ENCODE peak calls at places on chromosomes 7 and 10, in six cellular contexts. I is mammary epithelial cell, B is K562, H is neural progenitor cell, S is SK-N-MC, Q is HCT116. O is an unnamed sample. For H3K36me3, the result is how much of the 10 kb centered on the place peaks cover.

GRCh38 chr10:80163741-80164341 is 31.3 kb downstream of the PLAC9 start:
- DNase-seq in I (peak), B (no peak), H (peak), S (no peak), Q (no peak), O (no peak)

GRCh38 chr7:141788296-141788695 is 1.7 kb upstream of the TAS2R5 start:
- DNase-seq in I (no peak), B (no peak), H (no peak), S (no peak), Q (no peak), O (no peak)

GRCh38 chr10:3943695-3944257 is 158.8 kb upstream of the KLF6 start:
- DNase-seq in I (no peak), B (no peak), H (no peak), S (no peak), Q (no peak), O (no peak)

GRCh38 chr10:99874341-99875085 is 92.1 kb downstream of the ABCC2 start:
- DNase-seq in I (no peak), B (no peak), H (no peak), S (no peak), Q (no peak), O (peak)

GRCh38 chr10:18134921-18135320 is 5.3 kb upstream of the CACNB2 start:
- DNase-seq in I (no peak), B (no peak), H (no peak), S (no peak), Q (no peak), O (no peak)

GRCh38 chr7:75723444-75723843 is 15.3 kb downstream of the HIP1 start:
- DNase-seq in I (no peak), B (no peak), H (no peak), S (no peak), Q (no peak), O (no peak)

GRCh38 chr7:132738254-132738653 is 162.0 kb upstream of the PLXNA4 start:
- DNase-seq in I (peak), B (no peak), H (no peak), S (no peak), Q (peak), O (no peak)

GRCh38 chr7:134594877-134595276 is 46.0 kb downstream of the AKR1B15 start:
- DNase-seq in I (no peak), B (no peak), H (no peak), S (no peak), Q (no peak), O (no peak)

GRCh38 chr7:93245525-93246432 is 13.6 kb downstream of the VPS50 start:
- DNase-seq in I (peak), B (no peak), H (peak), S (peak), Q (no peak), O (no peak)

GRCh38 chr7:121140790-121141189 is 152.3 kb downstream of the CPED1 start:
- DNase-seq in I (no peak), B (no peak), H (no peak), S (no peak), Q (no peak), O (no peak)

GRCh38 chr7:79911420-79911819 is 223.2 kb upstream of the GNAI1 start:
- DNase-seq in I (no peak), B (no peak), H (no peak), S (no peak), Q (no peak), O (no peak)

GRCh38 chr7:725223-726005 is 1.1 kb upstream of the DNAAF5 start:
- DNase-seq in I (peak), B (no peak), H (no peak), S (no peak), Q (no peak), O (no peak)

GRCh38 chr10:72593963-72594362 is 31.9 kb downstream of the MICU1 start:
- DNase-seq in I (no peak), B (no peak), H (no peak), S (no peak), Q (no peak), O (no peak)
- H3K36me3 ChIP-seq in I (under half), B (under half), H (under half), S (under half), Q (under half), O (under half)

DNA sequence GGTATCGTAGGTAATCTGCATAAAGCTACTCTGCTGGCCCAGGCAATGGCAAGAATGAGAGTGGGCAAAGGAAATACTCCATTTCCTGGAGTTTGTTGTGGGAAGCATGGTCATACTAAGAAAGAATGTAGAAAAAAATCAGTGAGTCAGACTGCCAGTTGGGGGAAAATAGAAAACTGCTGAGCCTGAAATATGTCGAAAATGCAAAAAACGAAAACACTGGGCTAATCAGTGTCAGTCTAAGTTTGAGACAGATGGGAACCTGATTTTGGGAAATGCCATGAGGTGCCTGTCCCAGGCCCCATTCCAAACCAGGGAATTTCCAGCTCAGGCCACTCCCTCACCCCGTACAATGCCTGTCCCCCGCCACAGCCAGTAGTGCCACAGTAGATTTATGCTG is 150.0 kb downstream of the ZNF33B start:
- DNase-seq in I (peak), B (no peak), H (no peak), S (no peak), Q (no peak), O (no peak)
- H3K27ac ChIP-seq in I (no peak), B (no peak), H (no peak), S (no peak), Q (no peak), O (no peak)

DNA sequence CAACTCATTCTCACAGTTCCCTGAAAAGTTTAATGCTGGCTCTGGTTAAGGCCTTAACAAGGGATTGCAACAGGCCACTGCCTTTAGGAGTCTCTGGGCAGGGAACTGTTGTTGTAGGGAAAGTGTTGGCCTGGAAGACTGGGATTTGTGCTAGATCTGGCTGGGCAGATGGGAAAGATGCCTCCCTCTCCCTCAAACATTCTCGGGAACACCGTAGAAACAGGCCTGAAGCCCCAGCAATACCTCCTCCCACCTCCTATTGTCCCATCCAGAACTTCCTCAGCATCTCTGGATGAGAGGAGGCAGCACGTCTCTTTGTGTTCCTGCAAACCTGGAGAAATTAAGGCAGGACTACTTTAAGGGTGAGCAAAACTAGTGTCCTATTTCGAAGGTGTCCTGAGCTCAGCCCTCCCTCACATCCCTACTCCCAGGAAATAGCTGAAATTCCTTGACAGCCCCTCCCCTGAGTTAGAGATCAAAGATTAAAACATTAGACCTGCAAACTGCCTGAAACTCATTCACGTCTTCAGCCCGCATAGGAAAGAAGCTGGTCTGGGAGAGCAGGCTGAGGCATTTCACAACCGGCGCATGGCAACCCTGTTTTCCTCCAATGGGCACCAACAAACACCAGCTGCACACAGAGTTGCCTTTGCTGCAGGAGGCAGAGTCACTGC is 10.9 kb upstream of the MAP3K8 start:
- DNase-seq in I (peak), B (no peak), H (peak), S (no peak), Q (no peak), O (peak)
- H3K9ac ChIP-seq in I (no peak), B (no peak), H (no peak), S (no peak), Q (peak), O (peak)

GRCh38 chr10:73786512-73786885 is 1.1 kb downstream of the ZSWIM8 start:
- DNase-seq in I (no peak), B (no peak), H (no peak), S (no peak), Q (no peak), O (peak)

GRCh38 chr10:73791871-73792400 is 6.5 kb downstream of the ZSWIM8 start:
- DNase-seq in I (no peak), B (no peak), H (no peak), S (no peak), Q (no peak), O (no peak)

GRCh38 chr10:73790886-73791625 is 5.7 kb downstream of the ZSWIM8 start:
- DNase-seq in I (no peak), B (no peak), H (no peak), S (no peak), Q (no peak), O (no peak)

GRCh38 chr10:73788864-73789658 is 3.7 kb downstream of the ZSWIM8 start:
- DNase-seq in I (no peak), B (no peak), H (no peak), S (no peak), Q (no peak), O (no peak)

GRCh38 chr10:73789659-73790055 is 4.3 kb downstream of the ZSWIM8 start:
- DNase-seq in I (no peak), B (no peak), H (no peak), S (no peak), Q (no peak), O (no peak)
- H3K36me3 ChIP-seq in I (under half), B (half or more), H (under half), S (under half), Q (under half), O (half or more)

DNA sequence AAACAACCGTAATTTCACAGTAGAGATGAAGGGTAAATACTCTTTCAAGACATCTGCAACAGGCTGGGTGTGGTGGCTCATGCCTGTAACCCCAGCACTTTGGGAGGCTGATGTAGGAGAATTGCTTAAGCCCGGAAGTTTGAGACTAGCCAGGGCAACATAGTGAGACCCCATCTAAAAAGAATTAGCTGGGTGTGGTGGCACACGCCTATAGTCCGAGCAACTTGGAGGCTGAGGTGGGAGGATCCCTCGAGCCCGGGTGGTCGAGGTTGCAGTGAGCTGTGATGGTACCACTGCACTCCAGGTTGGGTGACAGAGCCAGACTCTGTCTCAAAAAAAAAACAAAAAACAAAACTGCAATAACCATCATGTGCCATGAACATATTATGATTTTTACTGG is 71.8 kb downstream of the PFKFB3 start:
- DNase-seq in I (no peak), B (no peak), H (no peak), S (no peak), Q (no peak), O (no peak)
- H3K27ac ChIP-seq in I (peak), B (no peak), H (no peak), S (no peak), Q (peak), O (no peak)

GRCh38 chr10:14536269-14536903 is 205.7 kb upstream of the FRMD4A start:
- DNase-seq in I (no peak), B (no peak), H (no peak), S (no peak), Q (no peak), O (no peak)

GRCh38 chr10:14540611-14541010 is 209.9 kb upstream of the FRMD4A start:
- DNase-seq in I (no peak), B (no peak), H (no peak), S (no peak), Q (no peak), O (no peak)

GRCh38 chr10:14541379-14541778 is 210.7 kb upstream of the FRMD4A start:
- DNase-seq in I (no peak), B (no peak), H (no peak), S (no peak), Q (no peak), O (no peak)

GRCh38 chr10:14543048-14543903 is 212.6 kb upstream of the FRMD4A start:
- DNase-seq in I (no peak), B (no peak), H (no peak), S (no peak), Q (no peak), O (no peak)

GRCh38 chr10:14540062-14540461 is 209.3 kb upstream of the FRMD4A start:
- DNase-seq in I (no peak), B (no peak), H (no peak), S (no peak), Q (no peak), O (peak)
- H3K9ac ChIP-seq in I (no peak), B (no peak), H (no peak), S (no peak), Q (no peak), O (no peak)

GRCh38 chr10:102813017-102813541 is 24.1 kb downstream of the CYP17A1 start:
- DNase-seq in I (no peak), B (no peak), H (no peak), S (no peak), Q (no peak), O (no peak)
- H3K36me3 ChIP-seq in I (under half), B (under half), H (under half), S (under half), Q (under half), O (under half)

DNA sequence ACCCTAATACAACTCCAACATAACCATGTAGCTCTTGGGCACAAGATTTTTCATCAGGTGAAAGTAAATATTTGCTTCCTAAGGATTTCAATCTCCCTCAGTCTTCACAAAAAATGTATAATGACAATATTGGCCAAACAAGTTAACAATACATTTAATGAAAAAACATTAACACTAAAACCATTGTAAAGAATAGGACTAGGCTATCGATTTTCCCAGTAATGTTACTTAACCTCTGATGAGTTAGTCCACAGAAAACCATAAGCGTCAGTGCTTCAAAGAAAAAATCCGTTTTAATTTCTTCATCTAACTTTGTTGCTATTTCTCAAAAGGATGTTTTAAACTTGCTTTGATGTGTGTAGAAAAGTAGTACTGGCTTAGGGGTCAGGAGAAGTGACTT is 1.2 kb downstream of the ZNF33B start:
- DNase-seq in I (no peak), B (no peak), H (no peak), S (no peak), Q (no peak), O (no peak)
- H3K27ac ChIP-seq in I (peak), B (peak), H (no peak), S (no peak), Q (peak), O (no peak)